ENCODE peak calls at places on chromosomes 4 and X, in four cellular contexts. I, G, P and J are unnamed samples.

GRCh38 chrX:41384041-41384705 is 50.2 kb downstream of the DDX3X start:
- DNase-seq in I (peak), G (peak), P (no peak), J (peak)

GRCh38 chr4:141871086-141871485 is 234.7 kb downstream of the IL15 start:
- DNase-seq in I (no peak), G (no peak), P (no peak), J (no peak)

GRCh38 chr4:2087170-2087569 is 28.0 kb downstream of the NAT8L start:
- DNase-seq in I (no peak), G (no peak), P (no peak), J (no peak)

GRCh38 chrX:17397074-17397473 is 22.1 kb downstream of the NHS start:
- DNase-seq in I (no peak), G (no peak), P (no peak), J (no peak)

GRCh38 chr4:136725286-136726081 is 806.8 kb downstream of the PCDH18 start:
- DNase-seq in I (no peak), G (no peak), P (no peak), J (no peak)

GRCh38 chrX:149505671-149506070 is 565 bp upstream of the IDS start:
- DNase-seq in I (no peak), G (no peak), P (no peak), J (no peak)

GRCh38 chrX:103439161-103439560 is 62.8 kb downstream of the BEX3 start:
- DNase-seq in I (no peak), G (no peak), P (no peak), J (no peak)

GRCh38 chr4:57926311-57926710 is 816.1 kb upstream of the IGFBP7 start:
- DNase-seq in I (no peak), G (no peak), P (no peak), J (no peak)

GRCh38 chrX:31483336-31483735 is 411.5 kb upstream of the FTHL17 start:
- DNase-seq in I (no peak), G (peak), P (no peak), J (no peak)

GRCh38 chr4:183770900-183771299 is 111.8 kb downstream of the TRAPPC11 start:
- DNase-seq in I (no peak), G (no peak), P (no peak), J (no peak)